ENCODE peak calls at places on chromosomes 7 and 10, in seven cellular contexts. V, O, A, Q, K, S and W are unnamed samples.

GRCh38 chr10:77131214-77131613 is 506.4 kb downstream of the KCNMA1 start:
- DNase-seq in V (peak), O (no peak), A (no peak), Q (no peak), K (no peak), S (no peak), W (no peak)

GRCh38 chr7:26093023-26093422 is 59.0 kb upstream of the NFE2L3 start:
- DNase-seq in V (no peak), O (no peak), A (no peak), Q (no peak), K (no peak), S (no peak), W (no peak)

GRCh38 chr10:92126100-92126650 is 164.7 kb downstream of the CPEB3 start:
- DNase-seq in V (peak), O (no peak), A (no peak), Q (no peak), K (no peak), S (no peak), W (no peak)

GRCh38 chr10:100319736-100320135 is 10.3 kb downstream of the PKD2L1 start:
- DNase-seq in V (no peak), O (peak), A (no peak), Q (no peak), K (no peak), S (no peak), W (no peak)

GRCh38 chr7:42605800-42606199 is 306.1 kb downstream of the C7orf25 start:
- DNase-seq in V (peak), O (no peak), A (no peak), Q (no peak), K (no peak), S (no peak), W (no peak)

GRCh38 chr10:61606971-61607907 is 55.5 kb upstream of the CABCOCO1 start:
- DNase-seq in V (peak), O (peak), A (no peak), Q (no peak), K (no peak), S (no peak), W (no peak)

GRCh38 chr7:151248191-151249033 is at the start of gene SMARCD3:
- DNase-seq in V (peak), O (peak), A (peak), Q (no peak), K (peak), S (no peak), W (no peak)

GRCh38 chr7:66641526-66641871 is 12.8 kb downstream of the KCTD7 start:
- DNase-seq in V (no peak), O (no peak), A (no peak), Q (no peak), K (no peak), S (no peak), W (no peak)

GRCh38 chr10:133210398-133211140 is 19.4 kb upstream of the UTF1 start:
- DNase-seq in V (no peak), O (no peak), A (no peak), Q (no peak), K (no peak), S (no peak), W (no peak)

GRCh38 chr10:133379152-133379800 is at the start of gene PAOX:
- DNase-seq in V (no peak), O (peak), A (no peak), Q (peak), K (peak), S (no peak), W (no peak)

GRCh38 chr7:106382129-106382528 is 97.3 kb upstream of the NAMPT start:
- DNase-seq in V (no peak), O (no peak), A (no peak), Q (no peak), K (no peak), S (no peak), W (no peak)

GRCh38 chr7:123220396-123220795 is 20.6 kb upstream of the SLC13A1 start:
- DNase-seq in V (no peak), O (no peak), A (no peak), Q (no peak), K (peak), S (no peak), W (no peak)

GRCh38 chr7:6558837-6559236 is 7.6 kb upstream of the GRID2IP start:
- DNase-seq in V (peak), O (peak), A (peak), Q (no peak), K (peak), S (no peak), W (no peak)

GRCh38 chr7:81260152-81260551 is 341.3 kb upstream of the SEMA3C start:
- DNase-seq in V (peak), O (no peak), A (no peak), Q (no peak), K (no peak), S (no peak), W (no peak)

GRCh38 chr7:25821225-25821624 is 330.8 kb upstream of the NFE2L3 start:
- DNase-seq in V (no peak), O (no peak), A (no peak), Q (peak), K (no peak), S (no peak), W (no peak)

GRCh38 chr7:44283381-44284211 is 41.8 kb downstream of the CAMK2B start:
- DNase-seq in V (no peak), O (no peak), A (no peak), Q (no peak), K (peak), S (no peak), W (no peak)

GRCh38 chr10:48705407-48705938 is 20.8 kb downstream of the WDFY4 start:
- DNase-seq in V (no peak), O (peak), A (no peak), Q (no peak), K (no peak), S (no peak), W (no peak)

GRCh38 chr10:72067463-72068125 is 20.8 kb downstream of the SPOCK2 start:
- DNase-seq in V (no peak), O (no peak), A (no peak), Q (no peak), K (no peak), S (no peak), W (no peak)

GRCh38 chr7:127541548-127541947 is 43.8 kb downstream of the GCC1 start:
- DNase-seq in V (no peak), O (no peak), A (no peak), Q (no peak), K (no peak), S (no peak), W (no peak)